ENCODE peak calls at places on chromosome 10, in six cellular contexts. One of them, this sample, is unnamed.
A peak's percentile ranks its signal among the peaks of the same experiment; 100 is the strongest.

GRCh38 chr10:71649631-71650030 is 69.9 kb downstream of the C10orf105 start:
- DNase-seq in sigmoid colon: no peak
- DNase-seq in esophagus muscularis mucosa: no peak
- DNase-seq in AG04450: no peak
- DNase-seq in IMR-90: no peak
- DNase-seq in CD8-positive, alpha-beta T cell: no peak
- DNase-seq in this sample: no peak

GRCh38 chr10:133475821-133476640 is 22.3 kb downstream of the SCART1 start:
- DNase-seq in sigmoid colon: no peak
- DNase-seq in IMR-90: no peak
- DNase-seq in AG04450: no peak
- DNase-seq in esophagus muscularis mucosa: peak; percentile 82
- DNase-seq in CD8-positive, alpha-beta T cell: no peak
- DNase-seq in this sample: no peak

GRCh38 chr10:96835826-96836365 is 3.8 kb downstream of the LCOR start:
- DNase-seq in AG04450: no peak
- DNase-seq in CD8-positive, alpha-beta T cell: no peak
- DNase-seq in sigmoid colon: no peak
- DNase-seq in esophagus muscularis mucosa: no peak
- DNase-seq in IMR-90: peak; percentile 34
- DNase-seq in this sample: no peak

GRCh38 chr10:32893431-32893830 is 64.6 kb downstream of the ITGB1 start:
- DNase-seq in CD8-positive, alpha-beta T cell: no peak
- DNase-seq in sigmoid colon: peak; percentile 56
- DNase-seq in IMR-90: no peak
- DNase-seq in AG04450: no peak
- DNase-seq in esophagus muscularis mucosa: no peak
- DNase-seq in this sample: no peak

GRCh38 chr10:34172936-34173533 is 642.1 kb downstream of the PARD3 start:
- DNase-seq in IMR-90: no peak
- DNase-seq in AG04450: no peak
- DNase-seq in esophagus muscularis mucosa: peak; percentile 53
- DNase-seq in CD8-positive, alpha-beta T cell: no peak
- DNase-seq in sigmoid colon: no peak
- DNase-seq in this sample: no peak

GRCh38 chr10:16612148-16612742 is 90.6 kb upstream of the C1QL3 start:
- DNase-seq in sigmoid colon: no peak
- DNase-seq in IMR-90: peak; percentile 46
- DNase-seq in CD8-positive, alpha-beta T cell: no peak
- DNase-seq in esophagus muscularis mucosa: no peak
- DNase-seq in AG04450: peak; percentile 13
- DNase-seq in this sample: no peak

GRCh38 chr10:116115233-116115632 is 157.8 kb downstream of the GFRA1 start:
- DNase-seq in CD8-positive, alpha-beta T cell: no peak
- DNase-seq in IMR-90: no peak
- DNase-seq in AG04450: no peak
- DNase-seq in esophagus muscularis mucosa: no peak
- DNase-seq in sigmoid colon: no peak
- DNase-seq in this sample: no peak

GRCh38 chr10:103066141-103067098 is 126.7 kb downstream of the NT5C2 start:
- DNase-seq in IMR-90: no peak
- DNase-seq in esophagus muscularis mucosa: no peak
- DNase-seq in AG04450: no peak
- DNase-seq in sigmoid colon: no peak
- DNase-seq in CD8-positive, alpha-beta T cell: no peak
- DNase-seq in this sample: no peak

GRCh38 chr10:125123363-125124113 is 36.8 kb downstream of the CTBP2 start:
- DNase-seq in IMR-90: peak; percentile 69
- DNase-seq in AG04450: no peak
- DNase-seq in esophagus muscularis mucosa: no peak
- DNase-seq in CD8-positive, alpha-beta T cell: no peak
- DNase-seq in sigmoid colon: peak; percentile 91
- DNase-seq in this sample: peak; percentile 92

GRCh38 chr10:133614830-133615580 is 11.6 kb downstream of the FRG2B start:
- DNase-seq in AG04450: no peak
- DNase-seq in esophagus muscularis mucosa: peak; percentile 90
- DNase-seq in CD8-positive, alpha-beta T cell: no peak
- DNase-seq in IMR-90: no peak
- DNase-seq in sigmoid colon: no peak
- DNase-seq in this sample: no peak

GRCh38 chr10:129918836-129919235 is 45.2 kb downstream of the EBF3 start:
- DNase-seq in IMR-90: no peak
- DNase-seq in sigmoid colon: peak; percentile 25
- DNase-seq in esophagus muscularis mucosa: no peak
- DNase-seq in CD8-positive, alpha-beta T cell: no peak
- DNase-seq in AG04450: no peak
- DNase-seq in this sample: no peak

GRCh38 chr10:101968910-101969321 is 87.1 kb downstream of the ARMH3 start:
- DNase-seq in CD8-positive, alpha-beta T cell: no peak
- DNase-seq in sigmoid colon: no peak
- DNase-seq in AG04450: no peak
- DNase-seq in IMR-90: no peak
- DNase-seq in esophagus muscularis mucosa: no peak
- DNase-seq in this sample: no peak

GRCh38 chr10:8061274-8062211 is 7.1 kb downstream of the GATA3 start:
- DNase-seq in AG04450: no peak
- DNase-seq in sigmoid colon: no peak
- DNase-seq in CD8-positive, alpha-beta T cell: no peak
- DNase-seq in esophagus muscularis mucosa: no peak
- DNase-seq in IMR-90: no peak
- DNase-seq in this sample: no peak

GRCh38 chr10:92891885-92892705 is 43.8 kb downstream of the EXOC6 start:
- DNase-seq in sigmoid colon: peak; percentile 68
- DNase-seq in esophagus muscularis mucosa: no peak
- DNase-seq in IMR-90: peak; percentile 91
- DNase-seq in AG04450: peak; percentile 72
- DNase-seq in CD8-positive, alpha-beta T cell: no peak
- DNase-seq in this sample: peak; percentile 87

GRCh38 chr10:97888641-97889262 is 39.1 kb downstream of the GOLGA7B start:
- DNase-seq in AG04450: no peak
- DNase-seq in IMR-90: peak; percentile 7
- DNase-seq in sigmoid colon: no peak
- DNase-seq in CD8-positive, alpha-beta T cell: no peak
- DNase-seq in esophagus muscularis mucosa: no peak
- DNase-seq in this sample: peak; percentile 10

GRCh38 chr10:63003816-63004453 is 129.2 kb upstream of the NRBF2 start:
- DNase-seq in CD8-positive, alpha-beta T cell: no peak
- DNase-seq in IMR-90: no peak
- DNase-seq in sigmoid colon: no peak
- DNase-seq in esophagus muscularis mucosa: no peak
- DNase-seq in AG04450: no peak
- DNase-seq in this sample: no peak

GRCh38 chr10:24723386-24723787 is 300 bp downstream of the ARHGAP21 start:
- DNase-seq in esophagus muscularis mucosa: no peak
- DNase-seq in CD8-positive, alpha-beta T cell: no peak
- DNase-seq in IMR-90: peak; percentile 36
- DNase-seq in AG04450: no peak
- DNase-seq in sigmoid colon: peak; percentile 66
- DNase-seq in this sample: no peak

GRCh38 chr10:48249763-48250351 is 24.6 kb downstream of the FRMPD2 start:
- DNase-seq in sigmoid colon: no peak
- DNase-seq in CD8-positive, alpha-beta T cell: no peak
- DNase-seq in IMR-90: no peak
- DNase-seq in esophagus muscularis mucosa: peak; percentile 39
- DNase-seq in AG04450: no peak
- DNase-seq in this sample: no peak

GRCh38 chr10:8235253-8236027 is 181.0 kb downstream of the GATA3 start:
- DNase-seq in AG04450: no peak
- DNase-seq in CD8-positive, alpha-beta T cell: no peak
- DNase-seq in sigmoid colon: no peak
- DNase-seq in IMR-90: no peak
- DNase-seq in esophagus muscularis mucosa: no peak
- DNase-seq in this sample: no peak

GRCh38 chr10:110091830-110092229 is 84.0 kb downstream of the ADD3 start:
- DNase-seq in IMR-90: no peak
- DNase-seq in sigmoid colon: no peak
- DNase-seq in esophagus muscularis mucosa: no peak
- DNase-seq in CD8-positive, alpha-beta T cell: no peak
- DNase-seq in AG04450: no peak
- DNase-seq in this sample: no peak

GRCh38 chr10:43058716-43059335 is 18.0 kb upstream of the RET start:
- DNase-seq in sigmoid colon: no peak
- DNase-seq in AG04450: no peak
- DNase-seq in esophagus muscularis mucosa: no peak
- DNase-seq in CD8-positive, alpha-beta T cell: no peak
- DNase-seq in IMR-90: no peak
- DNase-seq in this sample: no peak

GRCh38 chr10:102423372-102423968 is 2.8 kb downstream of the FBXL15 start:
- DNase-seq in esophagus muscularis mucosa: no peak
- DNase-seq in AG04450: no peak
- DNase-seq in sigmoid colon: no peak
- DNase-seq in IMR-90: no peak
- DNase-seq in CD8-positive, alpha-beta T cell: no peak
- DNase-seq in this sample: no peak

GRCh38 chr10:15344876-15345285 is 26.2 kb downstream of the FAM171A1 start:
- DNase-seq in esophagus muscularis mucosa: no peak
- DNase-seq in CD8-positive, alpha-beta T cell: no peak
- DNase-seq in AG04450: no peak
- DNase-seq in IMR-90: peak; percentile 85
- DNase-seq in sigmoid colon: no peak
- DNase-seq in this sample: peak; percentile 16

GRCh38 chr10:90557385-90557784 is 300.5 kb downstream of the HTR7 start:
- DNase-seq in IMR-90: no peak
- DNase-seq in sigmoid colon: no peak
- DNase-seq in CD8-positive, alpha-beta T cell: no peak
- DNase-seq in esophagus muscularis mucosa: no peak
- DNase-seq in AG04450: no peak
- DNase-seq in this sample: no peak

GRCh38 chr10:99345350-99345749 is 16.2 kb downstream of the CNNM1 start:
- DNase-seq in AG04450: no peak
- DNase-seq in IMR-90: peak; percentile 68
- DNase-seq in sigmoid colon: no peak
- DNase-seq in CD8-positive, alpha-beta T cell: no peak
- DNase-seq in esophagus muscularis mucosa: no peak
- DNase-seq in this sample: no peak

GRCh38 chr10:3960496-3960895 is 175.5 kb upstream of the KLF6 start:
- DNase-seq in IMR-90: no peak
- DNase-seq in AG04450: no peak
- DNase-seq in sigmoid colon: no peak
- DNase-seq in CD8-positive, alpha-beta T cell: no peak
- DNase-seq in esophagus muscularis mucosa: no peak
- DNase-seq in this sample: no peak

GRCh38 chr10:3961082-3961481 is 176.1 kb upstream of the KLF6 start:
- DNase-seq in sigmoid colon: no peak
- DNase-seq in esophagus muscularis mucosa: no peak
- DNase-seq in IMR-90: no peak
- DNase-seq in CD8-positive, alpha-beta T cell: peak; percentile 34
- DNase-seq in AG04450: no peak
- DNase-seq in this sample: no peak

GRCh38 chr10:3963191-3963673 is 178.2 kb upstream of the KLF6 start:
- DNase-seq in IMR-90: no peak
- DNase-seq in AG04450: no peak
- DNase-seq in sigmoid colon: no peak
- DNase-seq in CD8-positive, alpha-beta T cell: no peak
- DNase-seq in esophagus muscularis mucosa: no peak
- DNase-seq in this sample: peak; percentile 81

GRCh38 chr10:3968727-3969126 is 183.7 kb upstream of the KLF6 start:
- DNase-seq in esophagus muscularis mucosa: no peak
- DNase-seq in IMR-90: no peak
- DNase-seq in AG04450: no peak
- DNase-seq in sigmoid colon: no peak
- DNase-seq in CD8-positive, alpha-beta T cell: no peak
- DNase-seq in this sample: no peak

GRCh38 chr10:3964516-3964915 is 179.5 kb upstream of the KLF6 start:
- DNase-seq in AG04450: no peak
- DNase-seq in sigmoid colon: no peak
- DNase-seq in esophagus muscularis mucosa: no peak
- DNase-seq in IMR-90: no peak
- DNase-seq in CD8-positive, alpha-beta T cell: no peak
- DNase-seq in this sample: no peak
- H3K27ac ChIP-seq in AG04450: no peak overlapping the region
- H3K27ac ChIP-seq in sigmoid colon: no peak overlapping the region
- H3K27ac ChIP-seq in esophagus muscularis mucosa: no peak overlapping the region
- H3K27ac ChIP-seq in IMR-90: no peak overlapping the region
- H3K27ac ChIP-seq in CD8-positive, alpha-beta T cell: no peak overlapping the region
- H3K27ac ChIP-seq in this sample: no peak overlapping the region

DNA sequence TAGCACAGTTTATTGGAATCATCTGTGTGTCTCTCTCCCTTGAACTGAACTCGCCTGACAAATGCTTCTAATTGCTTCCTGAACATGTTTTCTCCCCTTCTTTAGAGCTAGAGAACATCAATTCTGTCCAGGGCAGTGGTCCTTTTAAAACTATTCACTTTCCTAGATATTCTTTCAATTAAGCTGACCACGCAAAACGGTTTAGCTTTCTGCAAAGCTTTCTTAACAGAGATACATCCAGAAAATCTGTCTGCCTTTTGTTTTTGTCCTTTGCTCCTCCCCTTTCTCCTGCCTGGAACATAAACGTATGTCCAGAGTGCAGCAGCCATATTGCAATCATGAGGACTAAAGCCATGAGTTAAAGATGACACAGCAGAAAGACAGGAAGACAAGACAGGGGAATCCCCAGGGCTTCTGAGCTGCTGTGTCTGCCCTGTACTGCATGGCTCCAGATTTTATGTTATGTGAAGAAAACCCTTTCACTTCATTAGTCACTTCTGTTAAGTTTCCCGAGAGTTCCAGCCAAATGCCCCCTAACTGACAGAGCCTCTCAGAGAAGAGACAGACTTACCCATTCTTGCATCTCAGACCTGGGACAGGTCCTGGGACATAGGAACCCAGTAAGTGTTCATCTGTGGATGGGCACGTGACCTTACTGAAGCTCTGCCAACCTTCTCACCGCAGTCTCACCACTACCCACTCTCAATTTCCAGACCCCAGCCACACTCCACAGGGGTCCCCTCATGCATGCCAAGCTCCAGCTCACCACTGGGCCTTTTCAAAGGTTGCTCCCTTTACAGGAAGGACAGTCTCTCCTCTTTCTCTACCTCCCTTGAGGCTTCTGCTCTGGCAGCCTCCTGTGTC is 35.0 kb upstream of the CPXM2 start:
- DNase-seq in AG04450: no peak
- DNase-seq in sigmoid colon: no peak
- DNase-seq in IMR-90: peak; percentile 1
- DNase-seq in esophagus muscularis mucosa: no peak
- DNase-seq in CD8-positive, alpha-beta T cell: no peak
- DNase-seq in this sample: no peak
- H3K27ac ChIP-seq in AG04450: no peak overlapping the region
- H3K27ac ChIP-seq in sigmoid colon: no peak overlapping the region
- H3K27ac ChIP-seq in IMR-90: no peak overlapping the region
- H3K27ac ChIP-seq in esophagus muscularis mucosa: no peak overlapping the region
- H3K27ac ChIP-seq in CD8-positive, alpha-beta T cell: no peak overlapping the region
- H3K27ac ChIP-seq in this sample: no peak overlapping the region

GRCh38 chr10:89374716-89375115 is 3.1 kb upstream of the IFIT1B start:
- DNase-seq in IMR-90: no peak
- DNase-seq in esophagus muscularis mucosa: no peak
- DNase-seq in sigmoid colon: no peak
- DNase-seq in AG04450: no peak
- DNase-seq in CD8-positive, alpha-beta T cell: no peak
- DNase-seq in this sample: no peak
- H3K27ac ChIP-seq in IMR-90: peak overlapping the region; percentile 88
- H3K27ac ChIP-seq in esophagus muscularis mucosa: peak overlapping the region; percentile 80
- H3K27ac ChIP-seq in sigmoid colon: peak overlapping the region; percentile 79
- H3K27ac ChIP-seq in AG04450: peak overlapping the region; percentile 77
- H3K27ac ChIP-seq in CD8-positive, alpha-beta T cell: no peak overlapping the region
- H3K27ac ChIP-seq in this sample: peak overlapping the region; percentile 46

DNA sequence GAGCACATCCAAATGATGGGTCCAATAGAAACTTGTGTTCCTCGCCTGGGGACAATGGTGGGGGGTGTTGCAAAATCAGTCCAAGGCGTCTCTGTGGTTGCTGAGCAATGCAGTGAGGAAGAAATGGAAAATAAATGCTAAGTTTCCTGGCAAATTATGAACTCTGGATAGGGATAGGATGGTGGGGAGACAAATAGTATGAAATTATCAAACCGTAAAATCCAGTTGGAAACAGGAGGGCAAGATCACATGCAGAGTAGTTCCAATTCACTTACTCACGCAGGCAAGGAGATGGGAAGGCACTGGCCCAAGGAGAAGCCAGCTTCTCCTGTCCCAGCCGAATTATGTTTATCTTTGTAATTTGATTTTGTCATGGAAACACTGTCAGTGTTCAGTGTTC is 382.6 kb downstream of the SORCS3 start:
- DNase-seq in AG04450: no peak
- DNase-seq in IMR-90: no peak
- DNase-seq in CD8-positive, alpha-beta T cell: no peak
- DNase-seq in esophagus muscularis mucosa: no peak
- DNase-seq in sigmoid colon: no peak
- DNase-seq in this sample: no peak
- H3K27ac ChIP-seq in AG04450: no peak overlapping the region
- H3K27ac ChIP-seq in IMR-90: no peak overlapping the region
- H3K27ac ChIP-seq in CD8-positive, alpha-beta T cell: no peak overlapping the region
- H3K27ac ChIP-seq in esophagus muscularis mucosa: no peak overlapping the region
- H3K27ac ChIP-seq in sigmoid colon: no peak overlapping the region
- H3K27ac ChIP-seq in this sample: no peak overlapping the region